ENCODE peak calls at places on chromosome 1, in six cellular contexts. One of them, this sample, is unnamed.

GRCh38 chr1:190563230-190563629 is 85.6 kb upstream of the BRINP3 start:
- DNase-seq in AG09309: no peak
- DNase-seq in lower leg skin: no peak
- DNase-seq in SJSA1: no peak
- DNase-seq in CD4-positive, alpha-beta memory T cell: no peak
- DNase-seq in left colon: no peak
- DNase-seq in this sample: no peak

GRCh38 chr1:34165422-34165921 is 442 bp upstream of the CSMD2 start:
- DNase-seq in lower leg skin: no peak
- DNase-seq in CD4-positive, alpha-beta memory T cell: no peak
- DNase-seq in left colon: no peak
- DNase-seq in SJSA1: no peak
- DNase-seq in AG09309: no peak
- DNase-seq in this sample: no peak

GRCh38 chr1:203373002-203373401 is 22.1 kb upstream of the FMOD start:
- DNase-seq in left colon: no peak
- DNase-seq in SJSA1: no peak
- DNase-seq in CD4-positive, alpha-beta memory T cell: no peak
- DNase-seq in lower leg skin: no peak
- DNase-seq in AG09309: no peak
- DNase-seq in this sample: no peak

GRCh38 chr1:80217377-80217986 is 1211.0 kb upstream of the ADGRL4 start:
- DNase-seq in CD4-positive, alpha-beta memory T cell: no peak
- DNase-seq in lower leg skin: no peak
- DNase-seq in SJSA1: no peak
- DNase-seq in left colon: no peak
- DNase-seq in AG09309: peak
- DNase-seq in this sample: no peak

GRCh38 chr1:241813768-241814270 is 34.2 kb upstream of the EXO1 start:
- DNase-seq in AG09309: no peak
- DNase-seq in left colon: no peak
- DNase-seq in SJSA1: no peak
- DNase-seq in CD4-positive, alpha-beta memory T cell: no peak
- DNase-seq in lower leg skin: no peak
- DNase-seq in this sample: no peak

GRCh38 chr1:108119500-108119899 is 80.6 kb downstream of the SLC25A24 start:
- DNase-seq in CD4-positive, alpha-beta memory T cell: no peak
- DNase-seq in SJSA1: no peak
- DNase-seq in left colon: no peak
- DNase-seq in lower leg skin: no peak
- DNase-seq in AG09309: no peak
- DNase-seq in this sample: no peak

GRCh38 chr1:117534995-117535467 is 70.8 kb upstream of the TENT5C start:
- DNase-seq in SJSA1: peak
- DNase-seq in lower leg skin: no peak
- DNase-seq in CD4-positive, alpha-beta memory T cell: peak
- DNase-seq in AG09309: peak
- DNase-seq in left colon: peak
- DNase-seq in this sample: peak

GRCh38 chr1:2979191-2980072 is 41.8 kb upstream of the ACTRT2 start:
- DNase-seq in lower leg skin: peak
- DNase-seq in AG09309: no peak
- DNase-seq in SJSA1: peak
- DNase-seq in CD4-positive, alpha-beta memory T cell: no peak
- DNase-seq in left colon: no peak
- DNase-seq in this sample: no peak

GRCh38 chr1:8276932-8277331 is 41.0 kb upstream of the SLC45A1 start:
- DNase-seq in AG09309: no peak
- DNase-seq in left colon: no peak
- DNase-seq in SJSA1: no peak
- DNase-seq in CD4-positive, alpha-beta memory T cell: no peak
- DNase-seq in lower leg skin: no peak
- DNase-seq in this sample: no peak

GRCh38 chr1:156616463-156616862 is 2.8 kb upstream of the HAPLN2 start:
- DNase-seq in AG09309: no peak
- DNase-seq in CD4-positive, alpha-beta memory T cell: no peak
- DNase-seq in SJSA1: no peak
- DNase-seq in lower leg skin: no peak
- DNase-seq in left colon: no peak
- DNase-seq in this sample: peak

GRCh38 chr1:235954306-235955283 is 87.9 kb upstream of the LYST start:
- DNase-seq in lower leg skin: no peak
- DNase-seq in AG09309: no peak
- DNase-seq in CD4-positive, alpha-beta memory T cell: peak
- DNase-seq in left colon: peak
- DNase-seq in SJSA1: no peak
- DNase-seq in this sample: no peak

GRCh38 chr1:232066521-232066920 is 439.9 kb downstream of the DISC1 start:
- DNase-seq in SJSA1: no peak
- DNase-seq in lower leg skin: no peak
- DNase-seq in CD4-positive, alpha-beta memory T cell: no peak
- DNase-seq in left colon: no peak
- DNase-seq in AG09309: no peak
- DNase-seq in this sample: no peak

This sample was measured in uterus.